ENCODE peak calls at places on chromosomes 3 and 15, in eight cellular contexts. S, G, P, B, U, Q, V and D are unnamed samples.

GRCh38 chr15:58161436-58161835 is 23.3 kb downstream of the AQP9 start:
- DNase-seq in S (no peak), G (no peak), P (no peak), B (no peak), U (no peak), Q (no peak), V (no peak), D (no peak)

GRCh38 chr3:115704661-115705338 is 81.5 kb downstream of the GAP43 start:
- DNase-seq in S (no peak), G (no peak), P (no peak), B (no peak), U (no peak), Q (no peak), V (no peak), D (no peak)

GRCh38 chr15:56770191-56770590 is 36.9 kb upstream of the ZNF280D start:
- DNase-seq in S (no peak), G (no peak), P (no peak), B (no peak), U (no peak), Q (no peak), V (no peak), D (no peak)

GRCh38 chr3:132164469-132165092 is 129.8 kb upstream of the CPNE4 start:
- DNase-seq in S (no peak), G (no peak), P (no peak), B (no peak), U (peak; percentile 38), Q (no peak), V (no peak), D (no peak)

GRCh38 chr3:27315003-27315402 is 54.2 kb downstream of the NEK10 start:
- DNase-seq in S (no peak), G (no peak), P (no peak), B (no peak), U (no peak), Q (no peak), V (no peak), D (no peak)

GRCh38 chr3:42179110-42179725 is 86.8 kb downstream of the CCK start:
- DNase-seq in S (peak; percentile 62), G (peak; percentile 57), P (no peak), B (no peak), U (peak; percentile 97), Q (peak; percentile 44), V (no peak), D (no peak)

GRCh38 chr3:178802993-178803693 is 266.9 kb downstream of the KCNMB2 start:
- DNase-seq in S (no peak), G (no peak), P (no peak), B (no peak), U (no peak), Q (no peak), V (no peak), D (no peak)

GRCh38 chr15:58793862-58794261 is 22.8 kb downstream of the MINDY2 start:
- DNase-seq in S (peak; percentile 80), G (no peak), P (no peak), B (no peak), U (peak; percentile 98), Q (no peak), V (no peak), D (no peak)

GRCh38 chr15:62976301-62976842 is 66.2 kb upstream of the TPM1 start:
- DNase-seq in S (no peak), G (no peak), P (no peak), B (no peak), U (no peak), Q (no peak), V (no peak), D (no peak)

GRCh38 chr3:154120903-154121235 is 321 bp upstream of the ARHGEF26 start:
- DNase-seq in S (no peak), G (no peak), P (no peak), B (no peak), U (no peak), Q (no peak), V (no peak), D (no peak)

GRCh38 chr15:56984681-56985515 is 66.5 kb downstream of the TCF12 start:
- DNase-seq in S (no peak), G (no peak), P (no peak), B (no peak), U (no peak), Q (no peak), V (no peak), D (no peak)

GRCh38 chr15:80161473-80162016 is 8.7 kb downstream of the FAH start:
- DNase-seq in S (no peak), G (no peak), P (no peak), B (no peak), U (no peak), Q (no peak), V (no peak), D (no peak)

GRCh38 chr15:32844118-32844711 is 126.4 kb downstream of the GREM1 start:
- DNase-seq in S (no peak), G (no peak), P (no peak), B (no peak), U (peak; percentile 14), Q (no peak), V (no peak), D (no peak)

GRCh38 chr3:71103430-71103881 is 480.1 kb downstream of the FOXP1 start:
- DNase-seq in S (no peak), G (peak; percentile 51), P (no peak), B (no peak), U (peak; percentile 21), Q (no peak), V (no peak), D (no peak)

GRCh38 chr3:47874438-47874837 is 71.5 kb downstream of the DHX30 start:
- DNase-seq in S (no peak), G (no peak), P (no peak), B (no peak), U (no peak), Q (no peak), V (no peak), D (no peak)

GRCh38 chr15:70023064-70023768 is 74.5 kb downstream of the TLE3 start:
- DNase-seq in S (peak; percentile 69), G (no peak), P (peak; percentile 55), B (peak; percentile 38), U (peak; percentile 89), Q (peak; percentile 25), V (peak; percentile 31), D (peak; percentile 78)

GRCh38 chr15:41042851-41043250 is 73.2 kb downstream of the INO80 start:
- DNase-seq in S (no peak), G (no peak), P (no peak), B (no peak), U (no peak), Q (no peak), V (no peak), D (no peak)

GRCh38 chr15:100350434-100351226 is 8.9 kb upstream of the ADAMTS17 start:
- DNase-seq in S (no peak), G (no peak), P (no peak), B (no peak), U (peak; percentile 78), Q (no peak), V (no peak), D (no peak)

GRCh38 chr3:149832086-149832485 is 19.1 kb downstream of the RNF13 start:
- DNase-seq in S (no peak), G (no peak), P (no peak), B (no peak), U (no peak), Q (no peak), V (no peak), D (no peak)

GRCh38 chr3:149830902-149831301 is 17.9 kb downstream of the RNF13 start:
- DNase-seq in S (no peak), G (no peak), P (no peak), B (no peak), U (no peak), Q (no peak), V (no peak), D (no peak)

GRCh38 chr3:149833241-149833640 is 20.2 kb downstream of the RNF13 start:
- DNase-seq in S (no peak), G (no peak), P (no peak), B (no peak), U (no peak), Q (no peak), V (no peak), D (no peak)

GRCh38 chr3:149828390-149828789 is 15.4 kb downstream of the RNF13 start:
- DNase-seq in S (no peak), G (no peak), P (no peak), B (no peak), U (no peak), Q (no peak), V (no peak), D (no peak)

DNA sequence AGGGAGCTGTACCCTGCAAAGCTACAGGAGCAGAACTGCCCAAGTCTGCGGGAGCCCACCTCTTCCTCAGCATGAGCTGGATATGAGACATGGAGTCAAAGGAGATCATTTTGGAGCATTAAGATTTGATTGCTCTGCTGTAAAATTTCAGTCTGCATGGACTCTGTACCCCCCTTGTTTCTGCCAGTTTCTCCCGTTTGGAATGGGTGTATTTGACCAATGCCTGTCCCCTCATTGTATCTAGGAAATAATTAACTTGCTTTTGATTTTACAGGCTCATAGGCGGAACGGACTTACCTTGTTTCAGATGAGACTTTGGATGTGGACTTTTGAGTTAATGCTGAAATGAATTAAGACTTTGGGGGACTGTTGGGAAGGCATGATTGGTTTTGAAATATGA is 18.3 kb downstream of the RNF13 start:
- DNase-seq in S (no peak), G (no peak), P (no peak), B (no peak), U (no peak), Q (no peak), V (no peak), D (no peak)
- H3K9me3 ChIP-seq in S (peaks cover 19% of the 10 kb centered on the region), G (peaks cover 26% of the 10 kb centered on the region), P (peaks cover 7% of the 10 kb centered on the region), B (no peaks in the 10 kb centered on the region), U (peaks cover 21% of the 10 kb centered on the region), Q (peaks cover 55% of the 10 kb centered on the region), V (peaks cover 59% of the 10 kb centered on the region), D (peaks cover 24% of the 10 kb centered on the region)

DNA sequence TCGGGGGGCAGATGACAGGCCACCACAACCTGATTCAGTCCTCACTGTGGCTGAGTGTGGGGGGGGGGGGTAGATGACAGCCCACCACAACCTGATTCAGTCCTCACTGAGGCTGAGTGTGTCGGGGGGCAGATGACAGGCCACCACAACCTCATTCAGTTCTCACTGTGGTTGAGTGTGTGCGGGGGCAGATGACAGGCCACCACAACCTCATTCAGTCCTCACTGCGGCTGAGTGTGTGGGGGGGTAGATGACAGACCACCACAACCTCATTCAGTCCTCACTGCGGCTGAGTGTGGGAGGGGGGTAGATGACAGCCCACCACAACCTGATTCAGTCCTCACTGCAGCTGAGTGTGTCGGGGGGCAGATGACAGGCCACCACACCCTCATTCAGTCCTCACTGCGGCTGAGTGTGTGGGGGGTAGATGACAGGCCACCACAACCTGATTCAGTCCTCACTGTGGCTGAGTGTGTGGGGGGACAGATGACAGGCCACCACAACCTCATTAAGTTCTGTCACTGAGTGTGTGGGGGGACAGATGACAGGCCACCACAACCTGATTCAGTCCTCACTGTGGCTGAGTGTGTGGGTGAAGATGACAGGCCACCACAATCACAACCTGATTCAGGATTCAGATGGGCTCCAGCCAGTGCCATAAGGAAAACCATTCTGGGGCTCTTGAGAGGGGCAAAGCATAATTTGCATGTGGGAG is 16.9 kb downstream of the ZNF717 start:
- DNase-seq in S (no peak), G (no peak), P (no peak), B (no peak), U (no peak), Q (no peak), V (no peak), D (no peak)
- H3K9me3 ChIP-seq in S (peaks cover 67% of the 10 kb centered on the region), G (peaks cover 11% of the 10 kb centered on the region), P (peaks cover 16% of the 10 kb centered on the region), B (no peaks in the 10 kb centered on the region), U (peaks cover 20% of the 10 kb centered on the region), Q (peaks cover 11% of the 10 kb centered on the region), V (peaks cover 29% of the 10 kb centered on the region), D (no peaks in the 10 kb centered on the region)

GRCh38 chr15:25188051-25188450 is 233.3 kb downstream of the SNRPN start:
- DNase-seq in S (no peak), G (peak; percentile 19), P (no peak), B (no peak), U (no peak), Q (no peak), V (no peak), D (no peak)
- H3K9me3 ChIP-seq in S (peaks cover 52% of the 10 kb centered on the region), G (peaks cover 3% of the 10 kb centered on the region), P (no peaks in the 10 kb centered on the region), B (no peaks in the 10 kb centered on the region), U (peaks cover 58% of the 10 kb centered on the region), Q (no peaks in the 10 kb centered on the region), V (peaks cover 56% of the 10 kb centered on the region), D (no peaks in the 10 kb centered on the region)

GRCh38 chr3:78992400-78992799 is 775.4 kb downstream of the ROBO1 start:
- DNase-seq in S (no peak), G (no peak), P (no peak), B (no peak), U (no peak), Q (no peak), V (no peak), D (no peak)
- H3K9me3 ChIP-seq in S (peaks cover 9% of the 10 kb centered on the region), G (peaks cover 10% of the 10 kb centered on the region), P (no peaks in the 10 kb centered on the region), B (no peaks in the 10 kb centered on the region), U (no peaks in the 10 kb centered on the region), Q (peaks cover 13% of the 10 kb centered on the region), V (no peaks in the 10 kb centered on the region), D (no peaks in the 10 kb centered on the region)